ENCODE peak calls at places on chromosomes 5 and 9, in seven cellular contexts. A is H4; Y is stimulated activated CD8-positive, alpha-beta memory T cell treated with anti-CD3 and anti-CD28 coated beads, Interleukin-15, amount 100 ng/mL, for 24 hours; X is AG09309; Z is CD4-positive, CD25-positive, alpha-beta regulatory T cell; D is SK-N-DZ; H is ovary. F is an unnamed sample.

GRCh38 chr5:126508251-126508961 is 85.2 kb downstream of the GRAMD2B start:
- DNase-seq in H (no peak), A (no peak), Y (no peak), D (no peak), X (no peak), Z (no peak), F (peak; percentile 35)

GRCh38 chr5:132012385-132013005 is 1.0 kb upstream of the ACSL6 start:
- DNase-seq in A (no peak), D (no peak), Y (no peak), X (no peak), Z (no peak), H (no peak), F (peak; percentile 69)

GRCh38 chr9:16726718-16727451 is 143.6 kb downstream of the BNC2 start:
- DNase-seq in Z (no peak), Y (no peak), H (peak; percentile 90), X (peak; percentile 64), D (peak; percentile 58), A (peak; percentile 26), F (peak; percentile 55)

GRCh38 chr9:88723751-88724150 is 188.8 kb downstream of the NXNL2 start:
- DNase-seq in D (no peak), A (no peak), X (no peak), H (no peak), Z (no peak), Y (no peak), F (no peak)

GRCh38 chr9:37622462-37622861 is 28.3 kb upstream of the FRMPD1 start:
- DNase-seq in X (peak; percentile 20), A (no peak), Z (no peak), D (peak; percentile 84), H (no peak), Y (no peak), F (no peak)

GRCh38 chr9:134181648-134182034 is 17.3 kb upstream of the RNU6ATAC start:
- DNase-seq in X (no peak), A (no peak), D (no peak), H (no peak), Y (no peak), Z (no peak), F (no peak)

GRCh38 chr9:35406183-35406959 is 83.5 kb upstream of the RUSC2 start:
- DNase-seq in X (no peak), H (peak; percentile 70), Z (no peak), D (no peak), A (no peak), Y (no peak), F (no peak)

GRCh38 chr5:122741681-122742080 is 33.2 kb upstream of the SNX2 start:
- DNase-seq in D (peak; percentile 21), A (no peak), H (no peak), X (no peak), Z (no peak), Y (no peak), F (no peak)

GRCh38 chr5:141870226-141870625 is 8.0 kb downstream of the PCDH1 start:
- DNase-seq in H (no peak), Y (no peak), A (no peak), D (no peak), X (no peak), Z (no peak), F (no peak)

GRCh38 chr5:116561658-116562057 is 13.0 kb downstream of the SEMA6A start:
- DNase-seq in H (no peak), Z (no peak), X (no peak), A (no peak), D (no peak), Y (no peak), F (no peak)

GRCh38 chr5:61089351-61089750 is 72.9 kb downstream of the SMIM15 start:
- DNase-seq in Z (no peak), D (no peak), H (no peak), X (peak; percentile 16), A (no peak), Y (no peak), F (no peak)

GRCh38 chr9:113558632-113559502 is 95.3 kb downstream of the RGS3 start:
- DNase-seq in X (no peak), D (no peak), H (peak; percentile 94), A (no peak), Z (no peak), Y (no peak), F (no peak)

GRCh38 chr5:160555836-160556660 is 134.4 kb downstream of the PTTG1 start:
- DNase-seq in X (peak; percentile 8), Z (no peak), D (no peak), Y (no peak), H (no peak), A (no peak), F (peak; percentile 16)